ENCODE peak calls at places on chromosomes 7 and 10, in five cellular contexts. Z is GM10248, F is NCI-H345, P is activated T-helper 1 cell treated with Interleukin-2 at 50 U/mL for 16 hours, N is right cardiac atrium. L is an unnamed sample.

GRCh38 chr10:71463111-71463510 is 66.4 kb downstream of the CDH23 start:
- DNase-seq in Z (no peak), F (no peak), P (no peak), N (no peak), L (no peak)

GRCh38 chr7:137953692-137954470 is 48.0 kb downstream of the CREB3L2 start:
- DNase-seq in Z (no peak), F (peak), P (no peak), N (no peak), L (no peak)

GRCh38 chr7:104217620-104218019 is 9.8 kb upstream of the ORC5 start:
- DNase-seq in Z (no peak), F (no peak), P (no peak), N (no peak), L (no peak)

GRCh38 chr10:31132681-31133239 is 101.1 kb upstream of the ZNF438 start:
- DNase-seq in Z (no peak), F (no peak), P (no peak), N (no peak), L (no peak)

GRCh38 chr10:2929457-2929856 is 137.9 kb upstream of the PFKP start:
- DNase-seq in Z (no peak), F (no peak), P (no peak), N (no peak), L (no peak)

GRCh38 chr7:126589068-126589684 is 663.6 kb downstream of the GRM8 start:
- DNase-seq in Z (no peak), F (peak), P (no peak), N (no peak), L (no peak)

GRCh38 chr7:100061518-100062193 is 12.1 kb downstream of the ZSCAN21 start:
- DNase-seq in Z (no peak), F (no peak), P (no peak), N (no peak), L (no peak)

GRCh38 chr10:122450336-122450990 is 4.0 kb upstream of the ARMS2 start:
- DNase-seq in Z (no peak), F (no peak), P (no peak), N (no peak), L (no peak)

GRCh38 chr7:99210265-99210970 is 2.5 kb upstream of the KPNA7 start:
- DNase-seq in Z (no peak), F (no peak), P (no peak), N (no peak), L (no peak)

GRCh38 chr7:129825005-129825553 is 127.7 kb downstream of the UBE2H start:
- DNase-seq in Z (peak), F (peak), P (peak), N (peak), L (no peak)

GRCh38 chr10:42983595-42983990 is 93.3 kb upstream of the RET start:
- DNase-seq in Z (no peak), F (no peak), P (no peak), N (no peak), L (no peak)

GRCh38 chr10:26567349-26567721 is 129.2 kb downstream of the APBB1IP start:
- DNase-seq in Z (no peak), F (no peak), P (no peak), N (no peak), L (no peak)

GRCh38 chr10:76311752-76312699 is 880.6 kb downstream of the LRMDA start:
- DNase-seq in Z (peak), F (peak), P (no peak), N (no peak), L (peak)